ENCODE peak calls at places on chromosomes 16 and 17, in nine cellular contexts. W is CD4-positive, CD25-positive, alpha-beta regulatory T cell; N is heart right ventricle; F is ovary; D is A673; K is cardiac muscle cell; U is small intestine; E is effector memory CD4-positive, alpha-beta T cell; Q is left ventricle myocardium inferior. I is an unnamed sample. For H3K36me3 and H3K4me1, the result is how much of the 10 kb centered on the place peaks cover.

GRCh38 chr16:64738321-64738960 is 383.4 kb downstream of the CDH11 start:
- DNase-seq in Q (no peak), W (no peak), F (no peak), N (no peak), U (no peak), D (no peak), K (peak), E (no peak), I (no peak)

GRCh38 chr17:8117367-8117979 is 841 bp downstream of the ALOXE3 start:
- DNase-seq in F (no peak), Q (no peak), W (no peak), N (peak), E (no peak), U (peak), D (no peak), K (no peak), I (no peak)

GRCh38 chr16:27417047-27417671 is 15.2 kb downstream of the IL21R start:
- DNase-seq in K (no peak), E (no peak), N (no peak), W (no peak), Q (no peak), F (no peak), U (no peak), D (no peak), I (no peak)

GRCh38 chr16:4920826-4921225 is 16.1 kb downstream of the PPL start:
- DNase-seq in F (no peak), E (no peak), N (no peak), K (no peak), Q (no peak), U (no peak), D (no peak), W (no peak), I (no peak)

GRCh38 chr17:64747938-64748540 is 85.9 kb upstream of the SMURF2 start:
- DNase-seq in Q (no peak), K (peak), N (no peak), W (no peak), E (no peak), U (no peak), D (no peak), F (no peak), I (no peak)

GRCh38 chr17:2064980-2065785 is 10.3 kb downstream of the HIC1 start:
- DNase-seq in U (no peak), D (peak), N (no peak), Q (no peak), W (no peak), F (peak), E (no peak), K (peak), I (peak)

GRCh38 chr16:75109732-75110243 is 6.8 kb downstream of the LDHD start:
- DNase-seq in D (no peak), K (no peak), Q (peak), N (peak), U (peak), W (no peak), F (peak), E (no peak), I (peak)

GRCh38 chr16:1475552-1476114 is 805 bp upstream of the CLCN7 start:
- DNase-seq in U (no peak), E (no peak), W (no peak), K (no peak), Q (no peak), N (no peak), F (peak), D (no peak), I (no peak)

GRCh38 chr16:81530296-81530721 is 85.7 kb downstream of the CMIP start:
- DNase-seq in K (no peak), W (no peak), U (no peak), D (no peak), N (no peak), Q (no peak), F (no peak), E (no peak), I (peak)

GRCh38 chr16:84672276-84673202 is 24.2 kb downstream of the KLHL36 start:
- DNase-seq in F (peak), D (peak), E (peak), N (peak), U (peak), W (peak), Q (peak), K (peak), I (peak)

GRCh38 chr17:27602721-27603445 is 28.1 kb upstream of the LGALS9 start:
- DNase-seq in K (peak), F (peak), N (peak), Q (peak), E (peak), D (peak), U (peak), W (peak), I (peak)

GRCh38 chr16:72203401-72203800 is 31.4 kb upstream of the PMFBP1 start:
- DNase-seq in N (peak), E (no peak), K (peak), Q (no peak), D (peak), F (no peak), U (no peak), W (no peak), I (no peak)

GRCh38 chr17:309361-309888 is 43.2 kb downstream of the RPH3AL start:
- DNase-seq in N (no peak), Q (no peak), U (no peak), W (no peak), K (peak), D (peak), F (no peak), E (no peak), I (peak)

GRCh38 chr16:30761427-30761927 is 385 bp downstream of the CFAP119 start:
- DNase-seq in Q (peak), N (no peak), K (peak), E (no peak), D (peak), W (peak), U (no peak), F (peak), I (peak)

GRCh38 chr17:49401971-49402491 is 12.7 kb downstream of the PHB1 start:
- DNase-seq in E (no peak), N (no peak), D (no peak), F (no peak), W (no peak), Q (no peak), U (no peak), K (no peak), I (no peak)

GRCh38 chr17:27994586-27994985 is 47.9 kb upstream of the NLK start:
- DNase-seq in E (no peak), W (no peak), N (no peak), Q (no peak), U (no peak), K (no peak), D (no peak), F (no peak), I (no peak)

GRCh38 chr16:11526921-11527320 is 59.8 kb downstream of the LITAF start:
- DNase-seq in N (no peak), E (no peak), F (no peak), Q (no peak), D (no peak), K (no peak), W (no peak), U (no peak), I (peak)

GRCh38 chr17:65011047-65011446 is 45.5 kb downstream of the GNA13 start:
- DNase-seq in N (no peak), U (no peak), D (no peak), E (no peak), F (no peak), K (no peak), W (no peak), Q (no peak), I (no peak)

GRCh38 chr17:19386276-19386863 is 620 bp downstream of the MFAP4 start:
- DNase-seq in F (peak), U (no peak), Q (peak), D (peak), E (no peak), K (peak), N (no peak), W (no peak), I (peak)

DNA sequence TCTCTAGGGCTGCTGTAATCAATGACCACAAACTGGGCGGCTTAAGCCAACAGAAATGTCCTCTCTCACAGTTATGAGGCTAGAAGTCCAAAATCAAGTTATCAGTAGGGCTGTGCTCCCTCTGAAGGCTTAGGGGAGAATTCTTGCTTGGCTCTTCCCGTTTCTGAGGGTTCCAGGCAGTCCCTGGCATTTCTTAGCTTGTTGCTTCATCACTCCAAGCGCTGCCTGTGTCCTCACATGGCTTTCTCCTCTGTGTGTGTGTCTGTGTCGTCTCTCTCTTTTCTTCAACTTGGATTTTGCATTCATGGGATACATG is 13.7 kb upstream of the CDC42EP4 start:
- DNase-seq in K (peak), F (no peak), D (no peak), U (no peak), N (no peak), E (no peak), Q (no peak), W (no peak), I (no peak)
- H3K36me3 ChIP-seq in K (under half), F (under half), D (under half), U (under half), N (under half), E (under half), Q (under half), W (under half), I (under half)

GRCh38 chr16:29745853-29746345 is at the start of gene C16orf54:
- DNase-seq in K (no peak), W (peak), E (peak), D (no peak), U (peak), F (no peak), Q (peak), N (peak), I (peak)

GRCh38 chr16:29745126-29745852 is 501 bp downstream of the C16orf54 start:
- DNase-seq in W (peak), N (no peak), K (no peak), Q (peak), U (no peak), F (no peak), E (no peak), D (no peak), I (no peak)

GRCh38 chr16:29743475-29743826 is 2.3 kb downstream of the C16orf54 start:
- DNase-seq in E (no peak), D (no peak), W (no peak), U (no peak), F (no peak), N (no peak), K (no peak), Q (no peak), I (no peak)

GRCh38 chr16:29743827-29744531 is 1.8 kb downstream of the C16orf54 start:
- DNase-seq in K (no peak), W (no peak), D (no peak), Q (no peak), E (no peak), U (no peak), F (no peak), N (no peak), I (peak)

DNA sequence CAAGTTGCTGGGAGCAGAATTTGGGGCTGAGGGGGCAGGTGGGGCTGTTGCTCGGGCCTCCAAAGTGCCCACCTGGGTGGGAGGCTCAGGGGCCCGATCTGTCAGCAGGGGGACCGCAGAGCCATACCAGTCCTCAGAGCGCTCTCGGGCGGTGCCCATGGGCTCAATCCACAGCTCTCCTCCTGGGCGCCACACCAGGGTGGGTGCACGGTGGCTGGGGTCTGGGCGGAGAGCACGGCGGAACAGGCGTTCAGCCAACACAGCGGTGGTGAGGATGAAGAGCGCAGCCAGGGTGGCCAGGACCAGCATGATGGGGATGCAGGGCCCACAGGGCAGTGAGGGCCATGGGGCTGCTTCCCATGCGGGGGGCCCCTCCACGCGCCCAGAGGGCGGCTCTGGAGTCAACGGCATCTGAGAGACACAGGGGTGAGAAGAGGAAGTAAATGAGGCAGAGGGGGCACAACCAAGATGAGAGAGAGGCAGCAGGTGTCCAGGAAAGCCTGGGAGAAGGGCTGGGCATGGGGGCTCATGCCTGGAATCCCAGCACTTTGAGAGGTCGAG is 1.2 kb downstream of the C16orf54 start:
- DNase-seq in W (no peak), U (no peak), D (no peak), K (no peak), F (no peak), N (no peak), E (no peak), Q (no peak), I (no peak)
- H3K4me3 ChIP-seq in W (peak), U (peak), D (no peak), K (no peak), F (no peak), N (peak), E (peak), Q (peak), I (no peak)

DNA sequence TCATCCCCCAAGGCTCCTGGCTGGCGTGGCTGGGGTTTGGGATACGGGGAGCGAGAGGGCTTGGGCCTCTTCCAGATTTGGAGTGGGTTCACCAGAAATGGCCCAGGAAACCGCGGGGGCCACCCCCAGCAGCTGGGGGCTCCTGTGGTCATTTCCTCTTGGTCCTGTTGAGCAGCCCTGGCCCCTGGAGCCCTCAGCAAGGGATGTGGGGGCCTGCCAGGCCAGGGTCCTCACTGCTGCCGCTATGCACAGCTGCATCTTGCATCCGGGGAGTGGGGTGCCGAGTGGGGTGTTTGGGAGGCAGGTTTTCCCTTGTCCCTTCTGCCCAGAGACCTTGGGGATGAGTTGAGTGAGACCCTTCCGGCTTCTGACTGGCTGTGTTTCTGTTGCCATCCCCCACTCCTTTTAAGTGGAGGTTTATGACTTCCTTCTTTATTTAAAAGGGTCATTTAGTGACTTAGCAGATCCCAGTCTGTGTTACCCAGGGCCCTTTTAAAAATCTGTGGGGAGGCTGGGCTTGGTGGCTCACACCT is 319.8 kb downstream of the SEC14L1 start:
- DNase-seq in N (no peak), K (no peak), U (no peak), F (no peak), Q (no peak), E (no peak), W (no peak), D (peak), I (no peak)
- H3K4me1 ChIP-seq in N (half or more), K (half or more), U (under half), F (under half), Q (half or more), E (half or more), W (half or more), D (under half), I (under half)

GRCh38 chr16:57166951-57167350 is 18.9 kb downstream of the PSME3IP1 start:
- DNase-seq in N (no peak), F (no peak), K (peak), Q (no peak), E (no peak), U (no peak), W (no peak), D (no peak), I (no peak)
- H3K36me3 ChIP-seq in N (under half), F (under half), K (under half), Q (half or more), E (half or more), U (under half), W (half or more), D (half or more), I (under half)

GRCh38 chr17:77887464-77888241 is 70.8 kb upstream of the TNRC6C start:
- DNase-seq in Q (peak), U (peak), K (peak), W (peak), N (peak), D (peak), E (peak), F (peak), I (peak)
- H3K4me3 ChIP-seq in Q (peak), U (peak), K (peak), W (peak), N (peak), D (peak), E (peak), F (peak), I (peak)

GRCh38 chr17:72426948-72427760 is 306.3 kb downstream of the SOX9 start:
- DNase-seq in N (no peak), F (no peak), D (no peak), U (peak), E (no peak), W (no peak), Q (no peak), K (no peak), I (no peak)

GRCh38 chr17:72425133-72425795 is 304.4 kb downstream of the SOX9 start:
- DNase-seq in K (no peak), N (no peak), D (no peak), E (no peak), F (no peak), U (no peak), W (no peak), Q (no peak), I (no peak)

GRCh38 chr17:72427761-72428109 is 306.9 kb downstream of the SOX9 start:
- DNase-seq in U (no peak), D (no peak), N (no peak), E (no peak), W (no peak), Q (no peak), K (no peak), F (no peak), I (no peak)

GRCh38 chr17:72425796-72426173 is 305.0 kb downstream of the SOX9 start:
- DNase-seq in D (no peak), U (no peak), W (no peak), N (no peak), K (no peak), Q (no peak), E (no peak), F (no peak), I (no peak)

GRCh38 chr17:72426321-72426720 is 305.5 kb downstream of the SOX9 start:
- DNase-seq in D (no peak), E (no peak), U (no peak), K (no peak), N (no peak), W (no peak), F (no peak), Q (no peak), I (no peak)
- H3K4me1 ChIP-seq in D (under half), E (under half), U (under half), K (under half), N (under half), W (under half), F (under half), Q (under half), I (under half)

GRCh38 chr17:60451071-60451470 is 28.8 kb downstream of the CHCT1 start:
- DNase-seq in Q (no peak), E (no peak), U (no peak), K (no peak), W (no peak), N (no peak), D (no peak), F (no peak), I (no peak)

GRCh38 chr17:60451965-60452364 is 29.7 kb downstream of the CHCT1 start:
- DNase-seq in U (no peak), W (no peak), D (no peak), E (no peak), N (no peak), Q (no peak), F (no peak), K (no peak), I (no peak)

GRCh38 chr17:60457148-60457547 is 34.9 kb downstream of the CHCT1 start:
- DNase-seq in U (no peak), W (no peak), F (no peak), E (no peak), D (no peak), K (no peak), N (no peak), Q (no peak), I (no peak)

DNA sequence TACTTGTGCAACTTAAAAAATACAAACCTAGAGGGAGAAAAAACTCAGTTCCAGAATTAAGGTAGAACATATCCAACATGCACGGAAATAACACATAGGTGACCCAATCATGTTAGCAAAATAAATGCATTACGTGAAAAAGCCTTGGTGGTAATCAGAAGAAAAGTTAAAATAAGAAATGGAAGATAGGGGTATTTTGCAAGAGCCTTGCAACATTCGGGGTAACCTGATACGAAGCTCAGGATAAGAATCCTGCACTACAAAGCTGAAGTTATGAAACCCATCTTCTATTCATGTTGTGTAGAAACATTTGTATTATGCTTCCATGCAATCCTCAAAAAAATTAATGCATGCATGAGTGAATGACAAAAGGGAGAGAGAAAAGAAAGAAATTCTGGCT is 33.1 kb downstream of the CHCT1 start:
- DNase-seq in D (peak), U (no peak), Q (no peak), F (no peak), W (no peak), K (peak), N (no peak), E (no peak), I (no peak)
- H3K36me3 ChIP-seq in D (under half), U (under half), Q (half or more), F (under half), W (half or more), K (half or more), N (under half), E (under half), I (under half)

GRCh38 chr17:38798614-38799500 is 499 bp downstream of the PIP4K2B start:
- DNase-seq in F (no peak), U (peak), D (peak), E (peak), W (peak), K (peak), Q (peak), N (peak), I (peak)
- H3K4me3 ChIP-seq in F (peak), U (peak), D (peak), E (peak), W (peak), K (peak), Q (peak), N (peak), I (peak)